ENCODE peak calls at places on chromosomes 4 and X, in ten cellular contexts. V is AG08395; G is iris pigment epithelial cell; S is fibroblast of the aortic adventitia; E is effector memory CD4-positive, alpha-beta T cell; K is tibial nerve; I is A172; M is pons; T is NCI-H1694 treated with DMSO at 0.1 percent for 48 hours; C is AG04450. L is an unnamed sample.

GRCh38 chr4:44194365-44194764 is 254.2 kb downstream of the KCTD8 start:
- DNase-seq in V (no peak), T (no peak), C (no peak), M (no peak), E (no peak), I (no peak), G (peak), K (no peak), S (no peak), L (no peak)

GRCh38 chr4:115851918-115852766 is 738.7 kb upstream of the NDST4 start:
- DNase-seq in G (peak), M (peak), S (no peak), C (no peak), T (peak), K (no peak), E (no peak), V (no peak), I (peak), L (no peak)

GRCh38 chrX:46621572-46621971 is 48.0 kb downstream of the CHST7 start:
- DNase-seq in C (no peak), S (no peak), M (no peak), K (no peak), G (no peak), I (no peak), E (no peak), T (no peak), V (no peak), L (no peak)

GRCh38 chr4:114386637-114387233 is 211.9 kb upstream of the UGT8 start:
- DNase-seq in T (peak), G (peak), M (peak), I (peak), E (no peak), K (no peak), S (peak), V (peak), C (no peak), L (no peak)

GRCh38 chr4:106058919-106059318 is 163.6 kb downstream of the NPNT start:
- DNase-seq in G (peak), C (no peak), K (no peak), S (no peak), E (no peak), V (no peak), M (no peak), I (peak), T (no peak), L (no peak)

GRCh38 chr4:40923326-40924095 is 173.8 kb downstream of the NSUN7 start:
- DNase-seq in K (no peak), V (no peak), G (no peak), C (no peak), M (peak), I (no peak), T (no peak), E (no peak), S (no peak), L (no peak)

GRCh38 chrX:70062961-70063550 is 799 bp downstream of the OTUD6A start:
- DNase-seq in E (no peak), G (no peak), V (no peak), I (no peak), T (no peak), M (no peak), S (no peak), K (no peak), C (no peak), L (no peak)

GRCh38 chrX:47358387-47359065 is 11.9 kb upstream of the ZNF157 start:
- DNase-seq in C (no peak), K (no peak), G (peak), E (no peak), T (no peak), I (peak), V (no peak), S (no peak), M (no peak), L (no peak)

GRCh38 chr4:94307231-94307840 is 35.3 kb downstream of the HPGDS start:
- DNase-seq in E (no peak), I (no peak), C (no peak), M (no peak), G (no peak), S (no peak), V (peak), K (no peak), T (no peak), L (no peak)

GRCh38 chr4:83074086-83074704 is 39.2 kb downstream of the COPS4 start:
- DNase-seq in T (peak), K (no peak), V (peak), S (peak), G (peak), E (peak), C (peak), M (peak), I (peak), L (peak)

GRCh38 chr4:101136373-101137370 is 210.7 kb downstream of the PPP3CA start:
- DNase-seq in C (no peak), S (no peak), G (no peak), T (no peak), E (no peak), K (no peak), V (no peak), I (no peak), M (no peak), L (no peak)

GRCh38 chrX:129961180-129962083 is 21.0 kb upstream of the BCORL1 start:
- DNase-seq in M (no peak), E (peak), T (no peak), K (no peak), S (no peak), I (peak), V (peak), G (peak), C (no peak), L (no peak)

GRCh38 chrX:120773801-120774200 is 101.9 kb downstream of the CT47B1 start:
- DNase-seq in M (no peak), T (no peak), I (no peak), E (no peak), C (no peak), S (no peak), G (no peak), K (no peak), V (no peak), L (no peak)

GRCh38 chrX:96464880-96465558 is 219.6 kb upstream of the DIAPH2 start:
- DNase-seq in M (no peak), S (no peak), G (no peak), I (no peak), V (no peak), E (no peak), K (no peak), C (no peak), T (no peak), L (no peak)

GRCh38 chr4:11634283-11634682 is 205.6 kb upstream of the HS3ST1 start:
- DNase-seq in C (no peak), E (no peak), G (no peak), K (no peak), M (no peak), T (no peak), I (no peak), S (no peak), V (no peak), L (no peak)

GRCh38 chrX:37347420-37347819 is 1.7 kb upstream of the PRRG1 start:
- DNase-seq in C (no peak), G (peak), K (no peak), M (no peak), S (peak), T (no peak), I (peak), V (peak), E (no peak), L (no peak)

GRCh38 chr4:152539556-152540292 is 3.8 kb upstream of the FBXW7 start:
- DNase-seq in V (no peak), G (no peak), K (no peak), S (no peak), M (no peak), E (no peak), C (no peak), T (no peak), I (no peak), L (no peak)

GRCh38 chr4:82429728-82430192 is 502 bp downstream of the HNRNPDL start:
- DNase-seq in M (peak), V (no peak), E (peak), C (no peak), T (peak), I (no peak), G (peak), S (no peak), K (no peak), L (no peak)

GRCh38 chrX:73863268-73863667 is 300.3 kb downstream of the CHIC1 start:
- DNase-seq in M (no peak), K (no peak), G (no peak), S (no peak), V (no peak), T (no peak), C (no peak), E (no peak), I (no peak), L (no peak)

GRCh38 chr4:101451086-101451485 is 103.8 kb upstream of the PPP3CA start:
- DNase-seq in G (no peak), S (peak), T (no peak), K (no peak), C (no peak), E (no peak), I (peak), M (no peak), V (no peak), L (no peak)

GRCh38 chr4:188989371-188989770 is 850.1 kb downstream of the TRIML1 start:
- DNase-seq in G (no peak), T (no peak), E (no peak), V (no peak), K (no peak), S (no peak), C (no peak), I (no peak), M (no peak), L (no peak)

GRCh38 chrX:68822641-68823410 is 6.0 kb upstream of the EFNB1 start:
- DNase-seq in G (peak), K (no peak), E (no peak), S (peak), T (peak), V (peak), M (peak), I (peak), C (no peak), L (no peak)

GRCh38 chr4:129972257-129972656 is 876.3 kb downstream of the C4orf33 start:
- DNase-seq in I (no peak), E (no peak), M (no peak), C (no peak), K (no peak), G (no peak), V (no peak), S (no peak), T (no peak), L (no peak)

GRCh38 chrX:3549442-3549875 is 164.0 kb downstream of the PRKX start:
- DNase-seq in V (peak), K (no peak), M (no peak), S (peak), T (peak), E (no peak), C (no peak), G (peak), I (peak), L (no peak)

GRCh38 chr4:42306221-42307109 is 90.8 kb upstream of the SHISA3 start:
- DNase-seq in S (peak), G (no peak), V (no peak), E (no peak), I (no peak), C (no peak), T (no peak), M (no peak), K (no peak), L (no peak)

GRCh38 chrX:151153086-151153485 is 23.3 kb upstream of the GPR50 start:
- DNase-seq in M (peak), T (no peak), C (no peak), K (no peak), I (peak), G (peak), E (no peak), S (peak), V (peak), L (peak)

GRCh38 chr4:159966741-159967140 is 863.9 kb downstream of the RAPGEF2 start:
- DNase-seq in I (no peak), V (no peak), E (no peak), M (no peak), K (no peak), G (no peak), T (no peak), S (no peak), C (no peak), L (no peak)

GRCh38 chr4:61514991-61515390 is 314.9 kb downstream of the ADGRL3 start:
- DNase-seq in I (no peak), V (no peak), C (no peak), T (no peak), E (no peak), M (no peak), G (no peak), K (no peak), S (no peak), L (no peak)